ENCODE peak calls at places on chromosomes 6 and 20, in ten cellular contexts. I is A549; C is pancreas; M is mesothelial cell of epicardium; F is CD8-positive, alpha-beta T cell; S is foreskin fibroblast; W is MM.1S; O is GM20000; J is fibroblast of mammary gland; V is upper lobe of right lung. R is an unnamed sample.
A peak's percentile ranks its signal among the peaks of the same experiment; 100 is the strongest.

GRCh38 chr20:20002101-20002998 is 14.8 kb upstream of the NAA20 start:
- DNase-seq in F (no peak), V (no peak), I (no peak), M (no peak), S (peak; percentile 70), C (no peak), J (peak; percentile 70), W (no peak), O (no peak), R (no peak)

GRCh38 chr20:22063753-22064152 is 358.3 kb downstream of the PAX1 start:
- DNase-seq in W (no peak), J (no peak), V (no peak), I (no peak), M (no peak), C (no peak), F (no peak), O (no peak), S (no peak), R (no peak)

GRCh38 chr20:4542270-4542669 is 179.4 kb upstream of the PRND start:
- DNase-seq in S (no peak), W (no peak), C (no peak), F (no peak), M (no peak), O (no peak), I (no peak), J (no peak), V (no peak), R (no peak)

GRCh38 chr6:145339089-145339488 is 396.2 kb downstream of the EPM2A start:
- DNase-seq in O (no peak), F (no peak), V (no peak), M (no peak), C (no peak), J (no peak), I (no peak), S (no peak), W (no peak), R (no peak)

GRCh38 chr6:27474172-27474465 is 1.2 kb upstream of the ZNF184 start:
- DNase-seq in I (no peak), C (no peak), W (no peak), J (no peak), S (no peak), V (no peak), F (no peak), M (no peak), O (no peak), R (no peak)

GRCh38 chr6:111087106-111087835 is at the start of gene SLC16A10:
- DNase-seq in W (peak; percentile 90), C (peak; percentile 92), J (no peak), M (peak; percentile 77), F (peak; percentile 80), I (peak; percentile 35), V (peak; percentile 91), O (peak; percentile 95), S (peak; percentile 52), R (peak; percentile 62)

GRCh38 chr20:24586523-24586840 is 117.1 kb downstream of the SYNDIG1 start:
- DNase-seq in C (no peak), F (peak; percentile 7), V (no peak), J (no peak), S (no peak), W (no peak), O (no peak), I (no peak), M (no peak), R (no peak)

GRCh38 chr20:59891581-59891980 is 41.9 kb downstream of the SYCP2 start:
- DNase-seq in F (no peak), O (peak; percentile 4), J (no peak), M (no peak), V (no peak), I (no peak), C (no peak), S (no peak), W (no peak), R (no peak)

GRCh38 chr6:12886961-12887775 is 170.6 kb downstream of the PHACTR1 start:
- DNase-seq in J (peak; percentile 17), S (peak; percentile 65), M (no peak), F (no peak), V (no peak), O (no peak), W (no peak), I (no peak), C (no peak), R (no peak)

GRCh38 chr20:32945710-32946221 is 58.5 kb downstream of the SUN5 start:
- DNase-seq in V (no peak), F (no peak), J (peak; percentile 21), S (peak; percentile 46), O (peak; percentile 38), W (no peak), C (no peak), M (no peak), I (peak; percentile 23), R (no peak)

GRCh38 chr6:164757451-164757850 is 552.0 kb downstream of the C6orf118 start:
- DNase-seq in J (no peak), S (no peak), O (no peak), V (no peak), W (no peak), I (no peak), M (no peak), C (no peak), F (no peak), R (no peak)

GRCh38 chr6:81204741-81205140 is 547.7 kb downstream of the TENT5A start:
- DNase-seq in W (no peak), V (no peak), M (no peak), F (no peak), C (no peak), O (no peak), S (peak; percentile 46), J (peak; percentile 34), I (no peak), R (no peak)

GRCh38 chr6:104381907-104382306 is 477.8 kb downstream of the HACE1 start:
- DNase-seq in F (no peak), S (no peak), I (no peak), M (no peak), J (no peak), W (no peak), V (no peak), C (no peak), O (no peak), R (no peak)

GRCh38 chr6:1418471-1419191 is 29.3 kb downstream of the FOXF2 start:
- DNase-seq in C (no peak), S (peak; percentile 68), I (no peak), O (no peak), F (no peak), V (no peak), M (peak; percentile 14), J (no peak), W (no peak), R (no peak)

GRCh38 chr6:88983532-88983931 is 20.1 kb upstream of the RNGTT start:
- DNase-seq in V (no peak), J (peak; percentile 68), C (no peak), W (no peak), O (no peak), I (peak; percentile 10), F (no peak), M (no peak), S (peak; percentile 67), R (peak; percentile 14)

GRCh38 chr6:106446287-106446885 is 85.9 kb downstream of the CRYBG1 start:
- DNase-seq in S (peak; percentile 35), I (peak; percentile 10), W (peak; percentile 15), C (no peak), O (peak; percentile 27), F (no peak), J (peak; percentile 27), M (no peak), V (no peak), R (no peak)
- TF ChIP-seq CTCF in S (peak; percentile 18), I (peak; percentile 66), W (peak; percentile 41), C (peak; percentile 25), O (peak; percentile 13), F (peak; percentile 68), J (peak; percentile 48), M (peak; percentile 58), V (peak; percentile 58), R (peak; percentile 74)

GRCh38 chr6:93017626-93018025 is 401.7 kb downstream of the EPHA7 start:
- DNase-seq in C (no peak), J (no peak), W (no peak), F (no peak), V (no peak), O (no peak), I (no peak), S (no peak), M (no peak), R (no peak)
- TF ChIP-seq CTCF in C (no peak), J (no peak), W (no peak), F (no peak), V (no peak), O (no peak), I (no peak), S (no peak), M (no peak), R (no peak)

GRCh38 chr6:3624268-3625136 is 127.0 kb downstream of the PXDC1 start:
- DNase-seq in W (no peak), F (no peak), S (no peak), O (no peak), I (no peak), V (no peak), J (no peak), C (no peak), M (peak; percentile 16), R (no peak)

GRCh38 chr6:3623451-3624267 is 127.9 kb downstream of the PXDC1 start:
- DNase-seq in J (no peak), M (peak; percentile 27), S (no peak), F (peak; percentile 18), C (no peak), I (no peak), O (no peak), V (no peak), W (no peak), R (no peak)

GRCh38 chr6:3625980-3626533 is 125.5 kb downstream of the PXDC1 start:
- DNase-seq in V (no peak), W (no peak), J (no peak), O (no peak), F (no peak), M (peak; percentile 31), I (no peak), S (no peak), C (no peak), R (no peak)

GRCh38 chr6:3627501-3627900 is 124.0 kb downstream of the PXDC1 start:
- DNase-seq in I (no peak), J (no peak), W (no peak), V (no peak), M (peak; percentile 2), C (no peak), O (no peak), F (no peak), S (no peak), R (no peak)

GRCh38 chr6:3625161-3625979 is 126.1 kb downstream of the PXDC1 start:
- DNase-seq in F (no peak), O (no peak), S (no peak), V (no peak), M (peak; percentile 33), I (no peak), J (no peak), C (no peak), W (no peak), R (no peak)
- TF ChIP-seq CTCF in F (no peak), O (no peak), S (no peak), V (no peak), M (no peak), I (no peak), J (no peak), C (no peak), W (no peak), R (no peak)

DNA sequence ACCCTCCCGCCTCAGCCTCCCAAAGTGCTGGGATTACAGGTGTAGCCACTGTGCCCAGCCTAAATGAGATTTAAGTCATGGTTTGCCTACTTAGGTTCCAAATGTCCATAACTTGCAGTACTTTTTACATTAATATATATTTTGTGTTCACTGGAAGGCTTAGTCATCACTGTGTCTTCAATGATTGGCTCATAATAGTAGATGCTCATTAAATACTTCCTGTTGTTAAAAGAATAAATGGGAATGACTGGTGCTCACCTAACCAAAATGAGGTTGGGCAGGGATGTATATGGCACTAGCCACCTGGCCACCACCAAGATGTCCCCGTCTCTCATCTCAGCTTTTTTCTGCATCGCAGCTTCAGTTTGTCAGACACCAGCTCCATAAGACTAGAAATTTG is 1.0 kb upstream of the GLO1 start:
- DNase-seq in I (no peak), J (no peak), M (no peak), F (no peak), V (no peak), S (no peak), W (no peak), C (no peak), O (no peak), R (no peak)
- TF ChIP-seq CTCF in I (no peak), J (no peak), M (no peak), F (no peak), V (no peak), S (no peak), W (no peak), C (no peak), O (no peak), R (no peak)